ENCODE peak calls at places on chromosomes 11 and 22, in six cellular contexts. E, A, P, R, M and K are unnamed samples.

GRCh38 chr11:121898913-121899312 is 217.1 kb downstream of the BLID start:
- DNase-seq in E (no peak), A (no peak), P (no peak), R (no peak), M (no peak), K (no peak)

GRCh38 chr11:26993965-26994446 is at the start of gene FIBIN:
- DNase-seq in E (peak; percentile 61), A (no peak), P (no peak), R (no peak), M (peak; percentile 70), K (no peak)

GRCh38 chr11:120994460-120994859 is 29.4 kb upstream of the TBCEL start:
- DNase-seq in E (no peak), A (no peak), P (peak; percentile 22), R (no peak), M (no peak), K (no peak)

GRCh38 chr11:75654314-75654713 is 14.5 kb downstream of the MAP6 start:
- DNase-seq in E (no peak), A (no peak), P (peak; percentile 46), R (peak; percentile 93), M (peak; percentile 87), K (peak; percentile 55)

GRCh38 chr11:27250867-27251266 is 112.1 kb downstream of the CCDC34 start:
- DNase-seq in E (no peak), A (no peak), P (no peak), R (no peak), M (no peak), K (no peak)

GRCh38 chr11:62994775-62995174 is 10.0 kb upstream of the SLC22A6 start:
- DNase-seq in E (no peak), A (no peak), P (no peak), R (no peak), M (no peak), K (no peak)

GRCh38 chr11:121723261-121723741 is 270.5 kb upstream of the SORL1-AS1 start:
- DNase-seq in E (peak; percentile 47), A (no peak), P (no peak), R (no peak), M (peak; percentile 52), K (no peak)

GRCh38 chr11:35919244-35919643 is 24.6 kb upstream of the LDLRAD3 start:
- DNase-seq in E (no peak), A (no peak), P (peak; percentile 53), R (peak; percentile 51), M (no peak), K (no peak)

GRCh38 chr11:74288161-74288560 is 23.3 kb downstream of the P4HA3 start:
- DNase-seq in E (no peak), A (no peak), P (peak; percentile 75), R (peak; percentile 97), M (peak; percentile 98), K (peak; percentile 19)

GRCh38 chr11:57315491-57315890 is 9.3 kb downstream of the TNKS1BP1 start:
- DNase-seq in E (peak; percentile 83), A (no peak), P (no peak), R (no peak), M (no peak), K (no peak)

GRCh38 chr11:129853508-129854228 is 38.0 kb downstream of the TMEM45B start:
- DNase-seq in E (no peak), A (peak; percentile 52), P (peak; percentile 93), R (peak; percentile 99), M (no peak), K (peak; percentile 64)

GRCh38 chr11:36027731-36028130 is 83.9 kb downstream of the LDLRAD3 start:
- DNase-seq in E (no peak), A (no peak), P (no peak), R (no peak), M (no peak), K (no peak)

GRCh38 chr22:16917144-16918003 is 90.6 kb downstream of the GAB4 start:
- DNase-seq in E (peak; percentile 74), A (peak; percentile 85), P (no peak), R (peak; percentile 56), M (no peak), K (no peak)

GRCh38 chr11:80163011-80163410 is 722.2 kb upstream of the TENM4 start:
- DNase-seq in E (no peak), A (no peak), P (no peak), R (peak; percentile 57), M (peak; percentile 76), K (no peak)

GRCh38 chr11:35047179-35047578 is 91.8 kb upstream of the CD44 start:
- DNase-seq in E (no peak), A (peak; percentile 50), P (no peak), R (no peak), M (no peak), K (no peak)

GRCh38 chr11:107770546-107770945 is 58.7 kb upstream of the SLN start:
- DNase-seq in E (no peak), A (no peak), P (peak; percentile 48), R (peak; percentile 51), M (peak; percentile 58), K (no peak)

GRCh38 chr11:68764746-68765145 is 13.4 kb upstream of the TESMIN start:
- DNase-seq in E (no peak), A (no peak), P (no peak), R (no peak), M (no peak), K (no peak)

GRCh38 chr11:64146036-64146943 is 19.6 kb downstream of the MACROD1 start:
- DNase-seq in E (peak; percentile 82), A (peak; percentile 73), P (no peak), R (peak; percentile 64), M (no peak), K (peak; percentile 9)
- H3K4me2 ChIP-seq in E (no peak overlapping the region), A (no peak overlapping the region), P (no peak overlapping the region), R (no peak overlapping the region), M (no peak overlapping the region), K (no peak overlapping the region)

GRCh38 chr22:35809816-35810215 is 92.1 kb downstream of the APOL5 start:
- DNase-seq in E (no peak), A (no peak), P (no peak), R (no peak), M (no peak), K (no peak)
- H3K79me2 ChIP-seq in E (no peaks in the 10 kb centered on the region), A (peaks cover 12% of the 10 kb centered on the region), P (peaks cover 83% of the 10 kb centered on the region), R (peaks cover 52% of the 10 kb centered on the region), M (peaks cover 98% of the 10 kb centered on the region), K (peaks cover 64% of the 10 kb centered on the region)

GRCh38 chr11:60994450-60995135 is 23.1 kb downstream of the CD6 start:
- DNase-seq in E (no peak), A (no peak), P (no peak), R (no peak), M (no peak), K (no peak)

GRCh38 chr11:60992842-60993409 is 21.4 kb downstream of the CD6 start:
- DNase-seq in E (no peak), A (no peak), P (no peak), R (no peak), M (no peak), K (no peak)

GRCh38 chr11:60991457-60991856 is 20.0 kb downstream of the CD6 start:
- DNase-seq in E (no peak), A (no peak), P (no peak), R (no peak), M (no peak), K (no peak)

GRCh38 chr11:60993611-60994010 is 22.1 kb downstream of the CD6 start:
- DNase-seq in E (no peak), A (no peak), P (no peak), R (no peak), M (no peak), K (no peak)

GRCh38 chr11:60995798-60996197 is 24.3 kb downstream of the CD6 start:
- DNase-seq in E (no peak), A (no peak), P (no peak), R (no peak), M (no peak), K (no peak)
- H3K4me2 ChIP-seq in E (no peak overlapping the region), A (no peak overlapping the region), P (no peak overlapping the region), R (no peak overlapping the region), M (no peak overlapping the region), K (no peak overlapping the region)

DNA sequence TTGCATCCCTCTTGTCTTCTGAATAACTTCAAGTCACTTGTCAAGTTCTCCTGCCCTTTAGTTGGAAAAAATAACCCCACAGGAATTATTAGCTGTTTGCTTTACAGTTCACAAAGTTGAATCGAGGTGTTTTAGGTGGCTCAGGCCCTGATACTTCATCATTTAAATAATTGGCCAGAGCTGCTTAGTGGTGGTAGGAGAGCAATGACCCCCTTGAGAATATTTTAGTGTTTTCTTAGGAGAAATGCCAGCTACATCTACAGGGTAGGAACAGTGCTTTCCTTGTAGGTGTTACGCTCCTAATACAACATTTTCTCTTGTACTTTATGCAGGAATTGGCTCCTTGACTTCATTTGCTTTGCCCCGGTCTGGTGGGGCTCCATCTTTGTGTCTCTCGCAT is 73.2 kb downstream of the C22orf31 start:
- DNase-seq in E (no peak), A (no peak), P (no peak), R (no peak), M (no peak), K (no peak)
- H3K79me2 ChIP-seq in E (peaks cover 2% of the 10 kb centered on the region), A (no peaks in the 10 kb centered on the region), P (peaks cover 2% of the 10 kb centered on the region), R (no peaks in the 10 kb centered on the region), M (no peaks in the 10 kb centered on the region), K (peaks cover under 1% of the 10 kb centered on the region)

DNA sequence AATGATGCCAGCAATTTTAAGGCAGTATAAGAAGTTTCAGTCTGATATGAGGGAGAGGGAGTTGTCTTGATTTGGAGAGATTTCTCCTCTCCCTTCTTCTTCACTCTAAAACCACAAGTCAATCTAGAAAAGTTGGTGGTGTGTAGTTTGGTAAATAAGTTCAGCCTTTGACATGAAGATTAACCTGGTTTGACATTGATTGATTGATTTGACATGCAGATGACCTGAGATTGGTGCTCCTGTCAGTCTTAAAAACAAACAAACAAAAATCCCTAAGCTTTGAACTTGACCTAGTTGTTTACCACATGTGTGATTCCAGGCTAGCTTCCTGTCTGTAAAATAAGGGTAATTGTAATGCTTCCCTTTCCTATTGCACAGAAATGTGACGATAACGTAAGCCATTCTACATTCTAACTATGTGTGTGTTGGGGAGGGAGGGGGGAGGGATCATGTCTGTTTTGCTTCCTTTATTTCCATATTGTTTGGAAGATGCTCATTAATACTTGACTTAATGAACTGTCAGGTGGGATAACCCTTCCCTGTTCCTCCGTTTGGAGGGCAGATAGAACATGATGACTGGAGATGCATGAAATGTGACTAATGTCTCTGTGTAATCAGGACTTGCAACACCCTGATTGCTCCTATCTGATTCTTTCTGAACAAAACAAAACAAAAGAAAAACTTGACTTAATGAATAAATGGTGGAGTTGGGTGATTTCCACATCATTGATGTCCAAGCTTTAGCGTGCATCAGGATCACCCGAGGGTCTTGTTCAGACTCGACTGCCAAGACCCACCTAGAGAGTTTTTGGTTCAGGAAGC is 106.0 kb upstream of the CLMP start:
- DNase-seq in E (no peak), A (peak; percentile 36), P (peak; percentile 42), R (peak; percentile 31), M (peak; percentile 60), K (peak; percentile 33)
- H3K4me2 ChIP-seq in E (peak overlapping the region; percentile 5), A (no peak overlapping the region), P (peak overlapping the region; percentile 84), R (peak overlapping the region; percentile 78), M (peak overlapping the region; percentile 86), K (peak overlapping the region; percentile 85)

GRCh38 chr22:29110946-29111345 is 38.1 kb downstream of the KREMEN1 start:
- DNase-seq in E (no peak), A (no peak), P (no peak), R (no peak), M (no peak), K (no peak)
- H3K79me2 ChIP-seq in E (no peaks in the 10 kb centered on the region), A (no peaks in the 10 kb centered on the region), P (no peaks in the 10 kb centered on the region), R (no peaks in the 10 kb centered on the region), M (no peaks in the 10 kb centered on the region), K (no peaks in the 10 kb centered on the region)

DNA sequence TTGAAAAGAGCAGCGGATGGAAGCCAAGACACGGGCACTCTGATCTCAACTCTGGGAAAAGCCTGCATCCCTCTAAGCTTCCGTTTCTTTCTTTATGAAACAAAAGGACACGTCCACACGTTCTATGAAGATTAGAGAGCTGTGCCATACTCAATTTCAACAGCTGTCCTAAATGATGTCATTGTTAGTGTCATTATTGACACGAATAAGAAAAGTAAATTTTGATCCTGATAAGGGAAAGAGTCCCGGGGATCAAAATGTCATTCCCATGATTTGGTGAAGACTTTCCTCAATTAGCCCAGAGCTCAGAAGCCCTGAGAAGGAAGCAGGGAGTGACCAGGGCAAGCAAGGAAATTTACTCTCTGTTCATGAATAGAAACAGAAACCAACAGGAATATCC is 356.7 kb downstream of the LARGE1 start:
- DNase-seq in E (no peak), A (no peak), P (no peak), R (no peak), M (no peak), K (no peak)
- H3K4me2 ChIP-seq in E (no peak overlapping the region), A (peak overlapping the region; percentile 44), P (no peak overlapping the region), R (no peak overlapping the region), M (peak overlapping the region; percentile 20), K (no peak overlapping the region)